ENCODE peak calls at places on chromosomes 16 and 17, in eight cellular contexts. V is HFF-Myc; Z is CD8-positive, alpha-beta T cell; Q is SHP77; C is DMS153; B is fibroblast of pulmonary artery; P is stimulated activated CD8-positive, alpha-beta memory T cell treated with anti-CD3 and anti-CD28 coated beads, Interleukin-4, amount 100 ng/mL, for 24 hours; K is heart right ventricle. A is an unnamed sample.

GRCh38 chr16:85648782-85649181 is 35.7 kb downstream of the GSE1 start:
- DNase-seq in V (no peak), Z (no peak), Q (no peak), C (no peak), B (no peak), P (no peak), K (no peak), A (no peak)

GRCh38 chr17:42406602-42407288 is 16.3 kb downstream of the CAVIN1 start:
- DNase-seq in V (no peak), Z (no peak), Q (no peak), C (no peak), B (no peak), P (no peak), K (no peak), A (no peak)

GRCh38 chr17:65099941-65100315 is 37.2 kb upstream of the RGS9 start:
- DNase-seq in V (no peak), Z (peak; percentile 6), Q (no peak), C (no peak), B (peak; percentile 30), P (peak; percentile 68), K (no peak), A (peak; percentile 59)

GRCh38 chr16:86565644-86566511 is 751 bp upstream of the FOXC2 start:
- DNase-seq in V (no peak), Z (no peak), Q (no peak), C (no peak), B (no peak), P (no peak), K (no peak), A (no peak)

GRCh38 chr17:43416998-43417891 is 18.5 kb downstream of the ARL4D start:
- DNase-seq in V (no peak), Z (no peak), Q (no peak), C (peak; percentile 15), B (peak; percentile 70), P (no peak), K (peak; percentile 61), A (no peak)

GRCh38 chr16:83888672-83889044 is 10.3 kb upstream of the MLYCD start:
- DNase-seq in V (no peak), Z (no peak), Q (no peak), C (no peak), B (no peak), P (no peak), K (no peak), A (no peak)

GRCh38 chr17:57486978-57487377 is 230.7 kb downstream of the MSI2 start:
- DNase-seq in V (no peak), Z (no peak), Q (no peak), C (no peak), B (no peak), P (no peak), K (no peak), A (no peak)

GRCh38 chr16:30186782-30187555 is 3.6 kb downstream of the CORO1A start:
- DNase-seq in V (no peak), Z (peak; percentile 77), Q (no peak), C (no peak), B (peak; percentile 52), P (peak; percentile 81), K (peak; percentile 66), A (no peak)

GRCh38 chr16:80253741-80254140 is 287.1 kb upstream of the DYNLRB2 start:
- DNase-seq in V (no peak), Z (no peak), Q (no peak), C (no peak), B (no peak), P (no peak), K (no peak), A (no peak)

GRCh38 chr16:88084881-88085280 is 133.6 kb downstream of the BANP start:
- DNase-seq in V (no peak), Z (no peak), Q (no peak), C (no peak), B (peak; percentile 31), P (no peak), K (no peak), A (no peak)

GRCh38 chr16:66923247-66923851 is 2.0 kb downstream of the RRAD start:
- DNase-seq in V (no peak), Z (no peak), Q (no peak), C (peak; percentile 49), B (peak; percentile 69), P (no peak), K (peak; percentile 78), A (no peak)

GRCh38 chr17:81027591-81028505 is 7.1 kb upstream of the BAIAP2 start:
- DNase-seq in V (no peak), Z (no peak), Q (no peak), C (no peak), B (no peak), P (no peak), K (no peak), A (no peak)

GRCh38 chr17:56449176-56449575 is 144.3 kb upstream of the NOG start:
- DNase-seq in V (no peak), Z (no peak), Q (no peak), C (no peak), B (no peak), P (no peak), K (no peak), A (no peak)

GRCh38 chr17:33267881-33268548 is 25.1 kb downstream of the ASIC2 start:
- DNase-seq in V (no peak), Z (no peak), Q (no peak), C (no peak), B (no peak), P (no peak), K (no peak), A (no peak)

GRCh38 chr16:25192096-25192495 is 24.7 kb upstream of the AQP8 start:
- DNase-seq in V (peak; percentile 86), Z (no peak), Q (no peak), C (no peak), B (no peak), P (no peak), K (no peak), A (no peak)